ENCODE peak calls at places on chromosomes 7 and 10, in eight cellular contexts. M is PC-3, K is GM23248, F is trophoblast cell, E is K562, Z is IMR-90, S is astrocyte, Y is HCT116. X is an unnamed sample. For H3K27me3, the result is how much of the 10 kb centered on the place peaks cover.

GRCh38 chr7:41612386-41612785 is 90.5 kb downstream of the INHBA start:
- DNase-seq in K (no peak), E (no peak), S (no peak), M (no peak), Z (no peak), Y (no peak), F (no peak), X (no peak)

GRCh38 chr7:142930126-142930730 is 3.3 kb downstream of the TRPV5 start:
- DNase-seq in S (no peak), F (peak), E (no peak), K (no peak), M (peak), Z (no peak), Y (no peak), X (no peak)

GRCh38 chr7:38700111-38700510 is 68.9 kb upstream of the AMPH start:
- DNase-seq in S (no peak), Z (no peak), E (no peak), K (no peak), M (peak), Y (no peak), F (no peak), X (no peak)

GRCh38 chr7:157266272-157266671 is 70.5 kb upstream of the DNAJB6 start:
- DNase-seq in F (peak), E (no peak), Y (no peak), K (no peak), M (no peak), Z (peak), S (peak), X (no peak)

GRCh38 chr7:155305251-155305904 is 7.7 kb downstream of the INSIG1 start:
- DNase-seq in K (no peak), E (no peak), Z (no peak), F (peak), M (no peak), S (no peak), Y (no peak), X (no peak)

GRCh38 chr7:130894146-130895005 is 160.4 kb upstream of the KLF14 start:
- DNase-seq in F (peak), K (peak), S (peak), Y (peak), Z (peak), E (peak), M (peak), X (peak)

GRCh38 chr7:86469680-86470295 is 173.9 kb upstream of the GRM3 start:
- DNase-seq in Z (peak), M (peak), S (peak), K (peak), F (peak), Y (peak), E (peak), X (peak)

GRCh38 chr7:86339051-86339450 is 304.7 kb upstream of the GRM3 start:
- DNase-seq in M (no peak), Z (no peak), K (no peak), Y (no peak), F (no peak), S (no peak), E (no peak), X (no peak)

GRCh38 chr7:155951554-155952158 is 139.4 kb upstream of the SHH start:
- DNase-seq in M (peak), Z (peak), Y (peak), K (peak), E (no peak), S (peak), F (peak), X (no peak)

GRCh38 chr7:128221929-128222403 is 19.1 kb upstream of the LEP start:
- DNase-seq in M (peak), K (peak), Z (peak), F (peak), E (peak), Y (peak), S (peak), X (peak)

GRCh38 chr10:115173915-115174443 is 80.8 kb downstream of the ATRNL1 start:
- DNase-seq in F (no peak), M (no peak), K (no peak), Z (no peak), S (no peak), E (no peak), Y (no peak), X (no peak)

GRCh38 chr10:124974131-124974530 is 32.2 kb downstream of the ZRANB1 start:
- DNase-seq in K (no peak), F (no peak), S (no peak), Z (no peak), Y (no peak), E (no peak), M (no peak), X (no peak)

GRCh38 chr10:82211331-82211730 is 336.3 kb downstream of the NRG3 start:
- DNase-seq in Z (no peak), S (no peak), F (no peak), K (no peak), E (no peak), Y (no peak), M (no peak), X (no peak)

GRCh38 chr7:38630720-38631673 is at the start of gene AMPH:
- DNase-seq in E (peak), Y (no peak), M (no peak), S (peak), Z (peak), F (peak), K (peak), X (peak)

GRCh38 chr10:67883710-67884312 is 645 bp upstream of the SIRT1 start:
- DNase-seq in K (peak), Z (no peak), M (no peak), Y (no peak), S (no peak), F (no peak), E (no peak), X (peak)

GRCh38 chr10:7408003-7408493 is 2.8 kb downstream of the SFMBT2 start:
- DNase-seq in F (peak), S (peak), Y (no peak), Z (no peak), E (no peak), K (peak), M (no peak), X (no peak)

GRCh38 chr10:78540355-78541076 is 506.9 kb downstream of the RPS24 start:
- DNase-seq in K (peak), F (no peak), Z (peak), S (peak), M (peak), Y (no peak), E (no peak), X (no peak)

GRCh38 chr7:151232272-151233110 is at the start of gene CHPF2:
- DNase-seq in E (peak), Z (peak), M (peak), Y (peak), K (peak), S (peak), F (peak), X (peak)

GRCh38 chr7:105304040-105304895 is 84.5 kb downstream of the SRPK2 start:
- DNase-seq in Y (peak), F (no peak), Z (peak), K (peak), M (peak), S (peak), E (no peak), X (peak)

GRCh38 chr10:21406595-21407218 is 118.8 kb downstream of the SKIDA1 start:
- DNase-seq in Z (peak), Y (no peak), E (peak), M (no peak), K (peak), S (peak), F (no peak), X (no peak)

GRCh38 chr7:20786779-20787651 is at the start of gene SP8:
- DNase-seq in F (peak), S (no peak), Z (peak), K (peak), Y (no peak), M (no peak), E (peak), X (peak)

GRCh38 chr10:63707254-63707910 is 186.2 kb downstream of the REEP3 start:
- DNase-seq in Z (peak), S (peak), E (peak), Y (peak), M (peak), F (peak), K (peak), X (peak)

GRCh38 chr7:102255501-102255900 is 31.2 kb upstream of the SH2B2 start:
- DNase-seq in M (no peak), Y (no peak), Z (no peak), E (no peak), K (no peak), S (no peak), F (no peak), X (no peak)

GRCh38 chr7:134789967-134790685 is 10.7 kb downstream of the CALD1 start:
- DNase-seq in Z (peak), Y (no peak), M (no peak), F (peak), S (peak), K (peak), E (no peak), X (peak)

GRCh38 chr10:11587860-11588259 is 23.6 kb downstream of the USP6NL start:
- DNase-seq in Y (no peak), Z (no peak), S (no peak), F (peak), E (no peak), M (peak), K (no peak), X (no peak)

GRCh38 chr7:139682136-139683013 is 95.4 kb downstream of the HIPK2 start:
- DNase-seq in K (peak), E (peak), S (peak), Z (peak), F (no peak), M (peak), Y (peak), X (peak)

GRCh38 chr7:56256108-56256507 is 139.9 kb upstream of the NUPR2 start:
- DNase-seq in Z (no peak), K (no peak), M (no peak), F (no peak), Y (no peak), E (no peak), S (no peak), X (no peak)

GRCh38 chr10:114925675-114926204 is 12.3 kb upstream of the TRUB1 start:
- DNase-seq in Z (peak), Y (no peak), M (peak), K (peak), F (peak), E (no peak), S (peak), X (peak)

GRCh38 chr7:128032605-128033235 is 1.5 kb upstream of the LRRC4 start:
- DNase-seq in E (no peak), S (no peak), M (no peak), F (no peak), Z (peak), Y (no peak), K (peak), X (no peak)

GRCh38 chr10:122368502-122369254 is 5.8 kb upstream of the PLEKHA1 start:
- DNase-seq in M (no peak), Z (no peak), Y (no peak), F (no peak), S (no peak), K (no peak), E (no peak), X (no peak)

GRCh38 chr7:134042307-134042706 is 84.8 kb upstream of the LRGUK start:
- DNase-seq in K (no peak), S (no peak), M (no peak), F (no peak), Z (no peak), Y (no peak), E (no peak), X (no peak)

GRCh38 chr7:111025013-111025412 is 65.9 kb upstream of the LRRN3 start:
- DNase-seq in M (no peak), K (no peak), Y (no peak), Z (no peak), F (no peak), S (no peak), E (no peak), X (no peak)

GRCh38 chr10:47179291-47179647 is 120.7 kb upstream of the GDF10 start:
- DNase-seq in S (no peak), Y (no peak), Z (no peak), E (no peak), M (no peak), K (no peak), F (no peak), X (no peak)

GRCh38 chr10:67072654-67073053 is 146.8 kb downstream of the LRRTM3 start:
- DNase-seq in E (no peak), Y (no peak), K (no peak), F (no peak), M (no peak), Z (no peak), S (no peak), X (no peak)

GRCh38 chr10:49053053-49053997 is 62.0 kb downstream of the VSTM4 start:
- DNase-seq in F (no peak), Y (no peak), M (no peak), S (no peak), K (no peak), Z (no peak), E (no peak), X (no peak)

GRCh38 chr10:14330390-14331071 is at the start of gene FRMD4A:
- DNase-seq in M (no peak), S (no peak), E (no peak), Y (no peak), F (no peak), K (no peak), Z (no peak), X (no peak)

GRCh38 chr10:86645111-86645445 is 9.3 kb upstream of the OPN4 start:
- DNase-seq in Y (no peak), M (no peak), K (no peak), Z (no peak), F (no peak), S (no peak), E (no peak), X (no peak)
- H3K9ac ChIP-seq in Y (no peak), M (no peak), K (no peak), Z (no peak), F (no peak), S (no peak), E (no peak), X (no peak)

GRCh38 chr10:32204606-32205005 is 142.4 kb downstream of the EPC1 start:
- DNase-seq in F (peak), Y (no peak), E (no peak), Z (no peak), S (no peak), M (no peak), K (peak), X (peak)

GRCh38 chr10:32197423-32197822 is 141.2 kb upstream of the KIF5B start:
- DNase-seq in E (no peak), Y (no peak), M (peak), K (no peak), F (no peak), S (peak), Z (peak), X (no peak)

GRCh38 chr10:32205666-32206065 is 141.3 kb downstream of the EPC1 start:
- DNase-seq in S (peak), F (peak), E (no peak), K (peak), Y (no peak), M (no peak), Z (peak), X (peak)

DNA sequence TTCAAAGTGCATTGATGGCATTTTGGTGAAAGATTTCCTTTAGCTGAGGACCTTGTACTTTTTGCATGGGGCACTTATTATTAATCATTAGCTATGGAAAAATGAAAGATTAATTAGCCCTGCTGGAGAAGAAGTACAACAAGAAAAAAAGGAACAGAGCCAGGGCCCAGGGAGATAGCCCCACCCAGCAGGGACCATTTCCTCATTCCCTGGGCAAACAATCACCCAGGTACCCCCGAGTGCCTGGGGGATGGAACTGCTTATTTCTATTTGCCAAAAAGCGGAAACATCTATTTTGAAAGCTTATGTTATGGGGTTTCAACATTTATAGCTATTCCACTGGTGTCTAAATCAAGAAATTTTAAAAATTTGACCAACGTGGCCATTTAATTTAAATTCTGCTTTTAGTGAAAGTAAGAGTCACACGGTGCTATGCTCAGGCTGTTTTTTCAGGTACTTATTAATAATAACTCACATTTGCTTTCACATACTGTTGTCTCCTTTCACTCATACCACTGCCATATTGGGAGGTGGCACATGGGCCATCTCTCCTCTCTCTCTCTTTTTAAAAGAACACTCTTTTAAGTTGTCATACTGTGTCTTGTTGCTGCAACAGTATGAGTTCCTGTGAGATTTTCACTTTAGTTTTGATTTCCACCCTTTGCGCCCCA is 143.6 kb upstream of the KIF5B start:
- DNase-seq in K (no peak), Z (no peak), Y (no peak), F (no peak), E (no peak), M (no peak), S (no peak), X (no peak)
- H3K27me3 ChIP-seq in K (under half), Z (under half), Y (under half), F (under half), E (under half), M (under half), S (under half), X (under half)

GRCh38 chr7:35254496-35255416 is 856 bp upstream of the TBX20 start:
- DNase-seq in S (no peak), M (no peak), Z (no peak), Y (no peak), F (no peak), E (no peak), K (no peak), X (no peak)
- H3K4me3 ChIP-seq in S (peak), M (no peak), Z (peak), Y (no peak), F (no peak), E (no peak), K (peak), X (peak)

GRCh38 chr7:92778972-92779371 is 57.4 kb downstream of the CDK6 start:
- DNase-seq in K (peak), Z (peak), S (peak), F (no peak), M (no peak), Y (no peak), E (no peak), X (peak)
- H3K9ac ChIP-seq in K (no peak), Z (no peak), S (no peak), F (no peak), M (no peak), Y (no peak), E (no peak), X (no peak)

GRCh38 chr7:44292876-44293560 is 32.4 kb downstream of the CAMK2B start:
- DNase-seq in K (no peak), E (no peak), Z (no peak), S (no peak), M (no peak), F (no peak), Y (no peak), X (no peak)
- H3K27me3 ChIP-seq in K (half or more), E (half or more), Z (under half), S (half or more), M (under half), F (under half), Y (under half), X (half or more)

GRCh38 chr10:132036887-132037675 is 28.7 kb upstream of the JAKMIP3 start:
- DNase-seq in K (no peak), Z (no peak), M (no peak), F (no peak), S (peak), Y (no peak), E (no peak), X (no peak)

GRCh38 chr10:132035476-132035875 is 30.3 kb upstream of the JAKMIP3 start:
- DNase-seq in K (no peak), F (peak), S (no peak), Z (no peak), Y (no peak), E (no peak), M (no peak), X (no peak)

GRCh38 chr10:132033632-132034031 is 32.1 kb upstream of the JAKMIP3 start:
- DNase-seq in E (no peak), Y (no peak), S (no peak), F (no peak), M (no peak), K (no peak), Z (no peak), X (no peak)

GRCh38 chr10:132037676-132037975 is 28.1 kb upstream of the JAKMIP3 start:
- DNase-seq in S (no peak), M (no peak), K (no peak), Z (no peak), Y (no peak), F (no peak), E (no peak), X (no peak)

DNA sequence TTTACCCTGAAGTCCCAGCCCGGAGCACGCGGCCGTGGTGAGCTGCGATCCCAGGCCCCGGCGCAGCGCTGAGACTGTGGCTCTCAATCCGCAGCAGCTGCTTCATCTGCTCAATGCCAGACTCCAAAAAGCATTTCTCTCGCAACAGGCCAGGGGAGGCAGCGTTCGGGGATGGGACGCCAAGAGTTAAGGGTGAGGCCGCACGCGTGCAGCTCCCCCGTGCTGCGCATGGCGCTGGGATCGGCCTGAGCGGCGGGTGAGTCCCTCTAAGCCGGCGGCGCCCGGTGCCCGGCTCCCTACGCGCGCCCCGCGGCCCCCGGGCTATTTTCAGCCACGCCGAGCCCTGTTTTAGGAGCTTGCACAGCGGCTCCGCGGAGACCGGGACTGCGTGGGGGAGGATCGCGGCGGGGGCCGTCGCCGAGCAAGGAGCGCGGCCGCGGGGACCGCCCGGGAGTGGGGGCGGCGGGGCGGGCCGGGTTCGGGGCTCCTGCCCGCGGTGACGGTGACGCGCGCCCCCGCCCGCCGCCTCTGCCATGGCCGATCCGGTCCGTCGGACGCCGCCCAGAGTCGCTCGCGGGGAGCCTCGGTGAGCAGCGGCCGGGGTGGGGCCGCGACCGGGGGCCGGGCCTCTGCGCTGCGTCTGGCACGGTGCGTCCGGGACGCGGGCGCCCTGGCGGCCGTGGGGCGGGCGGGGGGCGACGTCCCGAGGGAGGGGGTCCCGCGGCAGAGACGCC is 29.4 kb upstream of the JAKMIP3 start:
- DNase-seq in K (peak), F (no peak), M (no peak), Y (no peak), E (no peak), Z (no peak), S (no peak), X (peak)
- H3K4me3 ChIP-seq in K (peak), F (peak), M (peak), Y (no peak), E (no peak), Z (peak), S (no peak), X (peak)

DNA sequence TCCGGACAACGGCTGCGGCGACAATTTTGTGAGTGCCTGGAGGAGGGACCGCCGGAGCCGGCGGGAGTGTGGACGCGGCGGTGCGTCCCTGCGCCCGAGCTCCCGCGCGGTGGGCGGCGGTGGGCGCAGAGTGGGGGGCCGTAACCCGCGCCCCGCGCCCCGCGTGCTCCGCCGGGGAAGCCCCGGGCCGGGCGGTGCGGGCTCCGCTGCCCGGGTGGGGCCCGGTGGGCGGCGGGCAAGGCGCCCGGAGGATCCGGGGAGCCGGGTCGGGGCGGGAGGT is 425 bp downstream of the MTURN start:
- DNase-seq in K (no peak), M (no peak), E (peak), Z (no peak), Y (no peak), S (no peak), F (no peak), X (no peak)
- H3K9ac ChIP-seq in K (peak), M (peak), E (peak), Z (peak), Y (peak), S (peak), F (peak), X (peak)